ENCODE peak calls at places on chromosomes 12 and 14, in five cellular contexts. H, A, W, G and O are unnamed samples. For H3K27me3, the result is how much of the 10 kb centered on the place peaks cover.

GRCh38 chr12:108525681-108526080 is 10.6 kb downstream of the FICD start:
- DNase-seq in W (no peak), A (peak), H (no peak), G (no peak), O (no peak)

GRCh38 chr12:76042147-76042546 is 10.6 kb upstream of the PHLDA1 start:
- DNase-seq in H (no peak), G (no peak), W (no peak), A (no peak), O (no peak)

GRCh38 chr12:8887285-8887715 is 27.0 kb upstream of the PHC1 start:
- DNase-seq in G (no peak), W (no peak), H (no peak), A (no peak), O (no peak)

GRCh38 chr14:75724414-75725204 is 63.6 kb downstream of the TTLL5 start:
- DNase-seq in A (no peak), H (no peak), G (no peak), W (no peak), O (no peak)

GRCh38 chr14:45251912-45252311 is 1.1 kb downstream of the MIS18BP1 start:
- DNase-seq in H (no peak), G (no peak), W (no peak), A (peak), O (no peak)

GRCh38 chr12:32264995-32265394 is 134.4 kb upstream of the FGD4 start:
- DNase-seq in W (no peak), A (peak), G (no peak), H (no peak), O (no peak)

GRCh38 chr14:104206281-104206904 is 68.0 kb downstream of the KIF26A start:
- DNase-seq in H (no peak), W (no peak), A (peak), G (no peak), O (peak)

GRCh38 chr12:58069268-58069967 is 128.1 kb downstream of the ATP23 start:
- DNase-seq in H (no peak), W (no peak), A (peak), G (no peak), O (no peak)

GRCh38 chr12:44246481-44247105 is 410.7 kb downstream of the TMEM117 start:
- DNase-seq in W (no peak), G (no peak), A (peak), H (no peak), O (no peak)

GRCh38 chr14:22168092-22168955 is 420.7 kb downstream of the DAD1 start:
- DNase-seq in H (no peak), G (no peak), W (no peak), A (peak), O (no peak)

GRCh38 chr12:1662761-1663439 is 28.0 kb upstream of the ADIPOR2 start:
- DNase-seq in G (peak), A (peak), W (peak), H (peak), O (peak)

GRCh38 chr14:52913271-52913670 is 37.6 kb downstream of the FERMT2 start:
- DNase-seq in A (no peak), W (no peak), G (no peak), H (no peak), O (no peak)

GRCh38 chr12:6199531-6200265 is 502 bp upstream of the CD9 start:
- DNase-seq in A (peak), W (no peak), H (no peak), G (no peak), O (peak)

GRCh38 chr14:75518625-75519024 is 3.6 kb upstream of the BATF start:
- DNase-seq in G (peak), W (no peak), A (no peak), H (no peak), O (peak)

GRCh38 chr14:54593860-54594259 is 26.9 kb downstream of the SAMD4A start:
- DNase-seq in W (no peak), A (peak), G (no peak), H (no peak), O (no peak)

GRCh38 chr14:76715102-76715926 is 46.0 kb upstream of the VASH1 start:
- DNase-seq in H (no peak), G (no peak), W (peak), A (no peak), O (no peak)

GRCh38 chr14:93207468-93208308 is 632 bp downstream of the UBR7 start:
- DNase-seq in G (no peak), H (no peak), W (peak), A (peak), O (no peak)

GRCh38 chr12:94498073-94498472 is 38.4 kb upstream of the CEP83 start:
- DNase-seq in A (no peak), W (no peak), H (no peak), G (no peak), O (no peak)

GRCh38 chr12:27284751-27285150 is 40.7 kb downstream of the STK38L start:
- DNase-seq in H (no peak), A (peak), W (no peak), G (no peak), O (no peak)

GRCh38 chr12:180445-180844 is 33.5 kb downstream of the SLC6A12 start:
- DNase-seq in A (peak), H (no peak), W (no peak), G (no peak), O (no peak)

GRCh38 chr14:92315050-92315785 is 7.7 kb upstream of the SLC24A4 start:
- DNase-seq in W (no peak), H (no peak), G (no peak), A (no peak), O (no peak)

GRCh38 chr12:12749433-12749832 is 32.3 kb downstream of the CDKN1B start:
- DNase-seq in W (no peak), G (peak), H (no peak), A (no peak), O (no peak)

GRCh38 chr14:73888971-73889370 is 2.3 kb downstream of the ZNF410 start:
- DNase-seq in W (no peak), A (peak), H (no peak), G (peak), O (no peak)

GRCh38 chr12:11724888-11725310 is 75.4 kb downstream of the ETV6 start:
- DNase-seq in A (peak), G (no peak), W (no peak), H (no peak), O (no peak)

GRCh38 chr12:45989857-45990467 is 412 bp downstream of the SCAF11 start:
- DNase-seq in W (peak), A (peak), G (peak), H (no peak), O (peak)

GRCh38 chr14:105379946-105380345 is 18.4 kb upstream of the TEX22 start:
- DNase-seq in W (no peak), A (no peak), H (no peak), G (no peak), O (no peak)

GRCh38 chr14:35910191-35910590 is 84.1 kb downstream of the BRMS1L start:
- DNase-seq in H (no peak), W (no peak), A (no peak), G (no peak), O (no peak)
- H3K4ac ChIP-seq in H (no peak), W (no peak), A (no peak), G (no peak), O (no peak)

GRCh38 chr12:49588761-49589516 is 16.5 kb downstream of the FAM186B start:
- DNase-seq in H (no peak), G (no peak), W (no peak), A (no peak), O (peak)
- H2BK12ac ChIP-seq in H (no peak), G (no peak), W (no peak), A (no peak), O (no peak)

DNA sequence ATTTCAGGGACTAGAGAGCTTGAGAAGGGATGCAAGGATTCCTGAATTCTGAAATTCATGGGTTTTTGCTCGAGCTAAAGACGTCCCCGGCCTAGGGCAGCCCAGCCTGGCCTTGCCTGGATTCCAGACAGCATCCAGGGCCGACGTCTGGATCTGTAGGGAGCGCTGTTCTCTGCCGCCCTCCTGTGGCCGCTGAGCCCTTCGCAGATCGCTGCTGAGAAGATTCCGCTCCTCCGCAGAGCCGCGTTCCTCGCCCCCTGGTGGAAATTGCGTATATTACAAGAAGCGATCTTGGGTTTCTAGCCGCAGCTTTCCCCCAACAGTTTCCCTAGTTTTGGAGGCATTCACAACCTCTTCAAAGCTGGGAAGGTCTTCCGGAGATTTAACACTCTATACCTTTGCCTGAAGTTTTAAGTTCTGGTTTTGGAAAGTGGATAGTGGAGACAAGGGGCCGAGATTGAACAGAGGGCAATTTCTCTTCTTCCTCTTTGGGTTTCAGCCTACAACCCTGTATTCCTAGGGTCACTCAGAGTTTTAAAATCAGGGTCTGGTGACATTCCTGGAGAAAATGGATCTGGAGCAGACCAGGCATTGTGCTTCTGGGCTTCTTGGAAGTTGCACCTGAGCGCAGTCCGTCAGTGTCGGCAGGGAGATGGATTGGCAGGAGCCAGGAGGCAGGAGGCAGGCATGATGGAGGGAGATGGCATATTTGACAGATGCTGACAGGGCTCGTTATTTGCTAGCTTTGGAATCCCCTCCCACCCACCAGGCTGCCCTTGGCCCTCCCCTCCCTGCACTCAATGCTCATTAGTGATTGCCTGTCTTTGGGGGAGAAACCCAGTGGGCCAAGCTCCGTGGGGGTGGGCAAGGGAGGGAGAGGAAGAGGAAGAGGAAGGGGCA is 4.9 kb downstream of the CISTR start:
- DNase-seq in W (peak), H (peak), A (peak), G (peak), O (peak)
- H3K27me3 ChIP-seq in W (under half), H (half or more), A (half or more), G (under half), O (under half)

GRCh38 chr14:69719501-69719951 is 47.4 kb upstream of the SRSF5 start:
- DNase-seq in A (peak), W (no peak), H (no peak), G (peak), O (peak)
- H3K4ac ChIP-seq in A (no peak), W (no peak), H (no peak), G (no peak), O (no peak)

DNA sequence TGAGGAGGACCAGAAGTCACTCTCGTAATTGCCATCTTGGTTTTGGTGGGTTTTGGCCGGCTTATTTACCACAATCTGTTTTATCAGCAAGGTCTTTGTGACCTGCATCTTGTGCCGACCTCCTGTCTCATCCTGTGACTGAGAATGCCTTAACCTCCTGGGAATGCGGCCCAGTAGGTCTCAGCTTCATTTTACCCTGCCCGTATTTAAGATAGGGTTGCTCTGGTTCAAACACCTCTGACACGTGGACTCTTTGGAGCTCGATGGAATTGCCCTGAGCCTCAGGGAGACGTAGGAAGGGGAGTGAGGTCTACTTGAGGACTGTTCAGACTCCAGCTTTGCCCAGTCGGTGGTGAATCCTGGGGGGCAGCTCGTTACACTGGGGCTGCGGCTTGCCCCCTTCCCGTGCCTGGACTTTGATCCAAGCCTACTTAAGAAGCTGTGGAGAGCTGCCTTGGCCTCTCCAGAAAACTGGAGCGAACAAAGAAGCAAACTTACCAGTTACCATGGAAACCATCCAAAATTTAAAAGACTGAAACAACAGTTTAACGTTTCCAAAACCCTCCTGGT is 27.9 kb downstream of the CALM1 start:
- DNase-seq in H (no peak), W (no peak), A (no peak), G (peak), O (no peak)
- H2BK12ac ChIP-seq in H (peak), W (no peak), A (no peak), G (no peak), O (no peak)

DNA sequence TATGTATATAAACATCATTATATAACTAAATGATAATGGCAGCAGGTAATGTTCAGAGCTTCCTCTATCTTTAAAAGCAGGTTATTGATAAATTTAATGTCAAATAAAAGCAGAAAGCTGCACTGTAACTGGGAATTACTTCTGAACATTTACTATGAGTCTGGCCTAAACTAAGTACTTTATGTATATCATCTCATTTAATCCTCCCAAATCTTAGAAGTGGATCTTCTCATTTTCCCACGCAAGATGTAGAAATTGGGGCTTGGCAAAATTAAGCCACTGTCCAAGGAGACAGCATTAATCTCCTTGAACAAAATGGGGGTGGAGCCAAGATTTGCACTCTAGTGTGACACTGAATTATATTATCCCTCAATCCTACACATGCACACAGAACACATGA is 5.7 kb downstream of the NIN start:
- DNase-seq in W (no peak), G (no peak), H (no peak), A (no peak), O (no peak)
- H3K27me3 ChIP-seq in W (under half), G (under half), H (under half), A (under half), O (under half)

DNA sequence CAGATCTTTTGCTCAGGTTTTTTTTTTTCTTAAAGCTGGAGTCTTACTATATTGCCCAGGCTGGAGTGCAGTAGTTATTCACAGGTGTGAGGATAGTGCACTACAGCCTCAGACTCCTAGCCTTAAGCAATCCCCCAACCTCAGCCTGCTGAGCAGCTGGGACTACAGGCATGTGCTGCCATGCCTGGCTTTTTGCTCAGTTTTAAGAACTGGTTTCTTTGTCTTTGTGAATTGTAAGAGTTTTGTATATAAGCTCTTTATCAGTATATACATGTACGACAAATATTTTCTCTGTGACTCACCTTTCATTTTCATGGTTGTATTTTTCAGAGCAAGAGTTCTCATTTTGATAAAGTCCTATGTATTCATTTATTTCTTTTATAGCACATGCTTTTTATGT is 33.3 kb upstream of the C2CD5 start:
- DNase-seq in G (no peak), W (no peak), A (no peak), H (no peak), O (no peak)
- H3K4ac ChIP-seq in G (no peak), W (no peak), A (no peak), H (no peak), O (no peak)